ENCODE peak calls at places on chromosomes 13 and 19, in seven cellular contexts. J, T, N, P, C, F and A are unnamed samples.

GRCh38 chr19:36939153-36939552 is 23.0 kb downstream of the ZNF568 start:
- DNase-seq in J (no peak), T (peak), N (no peak), P (peak), C (no peak), F (no peak), A (peak)

GRCh38 chr13:43963726-43964125 is 84.0 kb downstream of the LACC1 start:
- DNase-seq in J (no peak), T (no peak), N (no peak), P (peak), C (no peak), F (no peak), A (no peak)

GRCh38 chr13:49368688-49369087 is 75.2 kb downstream of the CAB39L start:
- DNase-seq in J (no peak), T (no peak), N (no peak), P (no peak), C (no peak), F (no peak), A (no peak)

GRCh38 chr13:111514646-111515617 is 194.5 kb downstream of the TEX29 start:
- DNase-seq in J (no peak), T (no peak), N (no peak), P (no peak), C (no peak), F (no peak), A (no peak)

GRCh38 chr13:19266979-19267378 is 85.4 kb upstream of the TUBA3C start:
- DNase-seq in J (no peak), T (no peak), N (no peak), P (no peak), C (no peak), F (no peak), A (no peak)

GRCh38 chr19:41927810-41928192 is 448 bp downstream of the ERFL start:
- DNase-seq in J (no peak), T (no peak), N (no peak), P (no peak), C (no peak), F (no peak), A (no peak)

GRCh38 chr13:19567820-19568534 is 6.6 kb upstream of the TPTE2 start:
- DNase-seq in J (no peak), T (no peak), N (no peak), P (no peak), C (no peak), F (no peak), A (no peak)

GRCh38 chr19:18764591-18765051 is 26.5 kb downstream of the COMP start:
- DNase-seq in J (no peak), T (no peak), N (no peak), P (no peak), C (no peak), F (no peak), A (no peak)

GRCh38 chr19:58325623-58326022 is 1.2 kb upstream of the ZSCAN22 start:
- DNase-seq in J (no peak), T (no peak), N (no peak), P (no peak), C (no peak), F (no peak), A (no peak)

GRCh38 chr19:17879466-17879865 is 7.7 kb downstream of the SLC5A5 start:
- DNase-seq in J (no peak), T (no peak), N (no peak), P (no peak), C (no peak), F (no peak), A (no peak)

GRCh38 chr19:38693380-38694223 is 46.2 kb downstream of the ACTN4 start:
- DNase-seq in J (no peak), T (no peak), N (no peak), P (peak), C (no peak), F (peak), A (no peak)